ENCODE peak calls at places on chromosome 6, in seven cellular contexts. L is right lobe of liver, Y is cardiac fibroblast, P is B cell, D is neural crest cell, Q is left ventricle myocardium inferior, F is adrenal gland. N is an unnamed sample.

GRCh38 chr6:137357263-137357947 is 136.8 kb downstream of the OLIG3 start:
- DNase-seq in L (no peak), D (peak; percentile 59), Q (no peak), P (no peak), Y (no peak), F (no peak), N (no peak)

GRCh38 chr6:104679971-104680370 is 179.7 kb downstream of the HACE1 start:
- DNase-seq in Q (no peak), P (no peak), Y (no peak), D (no peak), L (no peak), F (no peak), N (no peak)

GRCh38 chr6:139973602-139974373 is 599.3 kb upstream of the CITED2 start:
- DNase-seq in F (no peak), L (no peak), P (no peak), D (no peak), Q (no peak), Y (peak; percentile 91), N (no peak)

GRCh38 chr6:169207482-169207881 is 46.2 kb downstream of the THBS2 start:
- DNase-seq in F (no peak), P (no peak), Q (no peak), Y (no peak), D (no peak), L (no peak), N (no peak)

GRCh38 chr6:3229566-3230274 is 2.3 kb upstream of the TUBB2B start:
- DNase-seq in Q (no peak), D (peak; percentile 45), F (no peak), P (peak; percentile 53), L (no peak), Y (no peak), N (no peak)

GRCh38 chr6:167550936-167551633 is 226.2 kb downstream of the TTLL2 start:
- DNase-seq in Q (peak; percentile 95), F (peak; percentile 75), Y (peak; percentile 83), P (no peak), D (no peak), L (peak; percentile 84), N (peak; percentile 87)

GRCh38 chr6:52361945-52362442 is at the start of gene PAQR8:
- DNase-seq in Y (peak; percentile 73), P (peak; percentile 98), D (peak; percentile 60), F (peak; percentile 81), Q (peak; percentile 81), L (peak; percentile 67), N (peak; percentile 82)

GRCh38 chr6:17395112-17395511 is 1.7 kb downstream of the CAP2 start:
- DNase-seq in Y (no peak), L (no peak), F (no peak), Q (no peak), D (no peak), P (no peak), N (no peak)

GRCh38 chr6:19153270-19153980 is 683.7 kb upstream of the ID4 start:
- DNase-seq in Y (peak; percentile 72), Q (peak; percentile 13), F (no peak), L (no peak), D (no peak), P (no peak), N (no peak)

GRCh38 chr6:40183902-40184301 is 249.6 kb upstream of the MOCS1 start:
- DNase-seq in Q (no peak), L (no peak), D (no peak), Y (no peak), F (no peak), P (no peak), N (no peak)

GRCh38 chr6:133894795-133895401 is 6.0 kb downstream of the TCF21 start:
- DNase-seq in Q (no peak), F (no peak), D (no peak), Y (peak; percentile 91), P (no peak), L (no peak), N (peak; percentile 50)

GRCh38 chr6:137978252-137978896 is 111.3 kb downstream of the TNFAIP3 start:
- DNase-seq in L (no peak), Y (no peak), Q (no peak), P (no peak), D (no peak), F (no peak), N (no peak)

DNA sequence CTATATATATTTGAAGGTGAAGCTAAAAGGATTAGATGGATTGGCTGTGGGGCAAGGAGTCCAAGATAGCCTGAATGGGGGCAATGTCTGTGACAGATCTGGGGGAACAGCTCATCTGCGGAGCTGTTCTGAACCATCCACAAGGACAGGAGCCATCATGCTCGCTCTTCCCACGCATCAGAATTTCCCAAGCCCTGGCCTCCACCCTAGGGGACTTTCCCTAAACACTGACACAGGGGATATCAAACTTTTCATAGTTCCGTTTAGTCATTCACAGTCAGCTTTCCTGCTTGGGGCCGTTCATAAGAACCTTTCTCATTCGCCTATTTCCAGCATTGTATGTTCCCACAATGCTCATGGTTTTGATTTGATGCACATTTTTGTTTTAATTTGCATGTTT is 37.6 kb upstream of the CCN6 start:
- DNase-seq in D (no peak), F (no peak), P (no peak), Q (peak; percentile 40), L (no peak), Y (peak; percentile 71), N (no peak)
- TF ChIP-seq CTCF in D (no peak), F (no peak), P (no peak), Q (no peak), L (no peak), Y (no peak), N (no peak)

GRCh38 chr6:89944181-89944755 is 50.0 kb downstream of the GJA10 start:
- DNase-seq in Q (no peak), L (no peak), P (no peak), F (no peak), Y (no peak), D (no peak), N (no peak)

GRCh38 chr6:89940225-89941027 is 46.2 kb downstream of the GJA10 start:
- DNase-seq in Q (peak; percentile 37), L (peak; percentile 78), P (peak; percentile 62), D (peak; percentile 57), F (peak; percentile 89), Y (peak; percentile 89), N (peak; percentile 78)

GRCh38 chr6:89942601-89943000 is 48.3 kb downstream of the GJA10 start:
- DNase-seq in F (no peak), Q (no peak), P (no peak), D (no peak), Y (no peak), L (no peak), N (no peak)

GRCh38 chr6:89941031-89941775 is 46.9 kb downstream of the GJA10 start:
- DNase-seq in Q (no peak), D (peak; percentile 20), L (peak; percentile 65), P (no peak), Y (no peak), F (no peak), N (peak; percentile 35)

GRCh38 chr6:89941847-89942497 is 47.7 kb downstream of the GJA10 start:
- DNase-seq in L (no peak), D (no peak), P (no peak), Q (no peak), Y (no peak), F (no peak), N (no peak)
- TF ChIP-seq CTCF in L (no peak), D (no peak), P (no peak), Q (no peak), Y (no peak), F (no peak), N (no peak)

GRCh38 chr6:37709932-37710565 is 12.4 kb upstream of the MDGA1 start:
- DNase-seq in L (no peak), Y (no peak), Q (no peak), P (no peak), D (no peak), F (no peak), N (no peak)

GRCh38 chr6:37712508-37712907 is 14.8 kb upstream of the MDGA1 start:
- DNase-seq in Q (no peak), Y (no peak), P (no peak), D (no peak), L (no peak), F (no peak), N (no peak)

GRCh38 chr6:37711331-37711924 is 13.7 kb upstream of the MDGA1 start:
- DNase-seq in P (no peak), L (no peak), Y (no peak), D (no peak), F (no peak), Q (no peak), N (no peak)

GRCh38 chr6:37709250-37709931 is 11.7 kb upstream of the MDGA1 start:
- DNase-seq in F (no peak), L (no peak), Q (no peak), Y (no peak), D (no peak), P (no peak), N (no peak)

GRCh38 chr6:37710616-37711015 is 12.9 kb upstream of the MDGA1 start:
- DNase-seq in Y (no peak), F (no peak), P (no peak), L (no peak), Q (no peak), D (no peak), N (no peak)
- TF ChIP-seq CTCF in Y (no peak), F (no peak), P (no peak), L (no peak), Q (no peak), D (no peak), N (no peak)

GRCh38 chr6:14379568-14379967 is 262.0 kb downstream of the CD83 start:
- DNase-seq in Y (no peak), Q (no peak), F (no peak), P (no peak), D (no peak), L (no peak), N (no peak)
- TF ChIP-seq CTCF in Y (no peak), Q (no peak), F (no peak), P (no peak), D (no peak), L (no peak), N (no peak)

GRCh38 chr6:162750776-162751175 is 23.0 kb downstream of the PACRG start:
- DNase-seq in L (no peak), P (no peak), Q (no peak), Y (no peak), D (no peak), F (no peak), N (no peak)
- TF ChIP-seq CTCF in L (no peak), P (no peak), Q (no peak), Y (no peak), D (no peak), F (no peak), N (no peak)

GRCh38 chr6:145012039-145012662 is 723.2 kb downstream of the EPM2A start:
- DNase-seq in Y (peak; percentile 46), D (no peak), Q (no peak), P (no peak), L (no peak), F (no peak), N (no peak)
- TF ChIP-seq CTCF in Y (no peak), D (no peak), Q (no peak), P (no peak), L (no peak), F (no peak), N (no peak)